ENCODE peak calls at places on chromosomes 2 and 18, in ten cellular contexts. C, K, S, J, B, G, U, M, Y and H are unnamed samples.

GRCh38 chr18:25737710-25738251 is 352.6 kb downstream of the SS18 start:
- DNase-seq in C (no peak), K (no peak), S (no peak), J (no peak), B (no peak), G (no peak), U (no peak), M (peak), Y (no peak), H (peak)

GRCh38 chr2:162164802-162165201 is 12.8 kb upstream of the GCG start:
- DNase-seq in C (no peak), K (no peak), S (no peak), J (no peak), B (no peak), G (no peak), U (no peak), M (no peak), Y (no peak), H (no peak)

GRCh38 chr2:151733781-151734672 is at the start of gene NEB:
- DNase-seq in C (no peak), K (peak), S (no peak), J (no peak), B (no peak), G (no peak), U (no peak), M (no peak), Y (no peak), H (no peak)

GRCh38 chr2:212005077-212005671 is 533.4 kb downstream of the ERBB4 start:
- DNase-seq in C (peak), K (peak), S (peak), J (peak), B (peak), G (peak), U (peak), M (no peak), Y (peak), H (peak)

GRCh38 chr2:160694631-160695030 is 201.0 kb upstream of the RBMS1 start:
- DNase-seq in C (no peak), K (no peak), S (no peak), J (no peak), B (no peak), G (no peak), U (no peak), M (no peak), Y (no peak), H (no peak)

GRCh38 chr18:70288851-70289328 is at the start of gene SOCS6:
- DNase-seq in C (peak), K (peak), S (peak), J (peak), B (peak), G (peak), U (no peak), M (no peak), Y (peak), H (peak)

GRCh38 chr2:219603784-219604183 is 6.1 kb downstream of the STK11IP start:
- DNase-seq in C (peak), K (no peak), S (no peak), J (peak), B (no peak), G (no peak), U (no peak), M (no peak), Y (no peak), H (no peak)

GRCh38 chr2:19874726-19875125 is 27.1 kb downstream of the TTC32 start:
- DNase-seq in C (no peak), K (no peak), S (no peak), J (no peak), B (no peak), G (no peak), U (no peak), M (no peak), Y (no peak), H (no peak)

GRCh38 chr18:46158498-46158897 is 54.3 kb downstream of the HAUS1 start:
- DNase-seq in C (no peak), K (no peak), S (no peak), J (no peak), B (no peak), G (no peak), U (peak), M (no peak), Y (no peak), H (no peak)

GRCh38 chr18:12478269-12479057 is 70.7 kb downstream of the PRELID3A start:
- DNase-seq in C (peak), K (peak), S (no peak), J (no peak), B (no peak), G (no peak), U (no peak), M (no peak), Y (no peak), H (no peak)